ENCODE peak calls at places on chromosomes 4 and X, in six cellular contexts. One of them, this sample, is unnamed.

GRCh38 chr4:1193206-1194027 is 21.0 kb upstream of the SPON2 start:
- DNase-seq in choroid plexus epithelial cell: no peak
- DNase-seq in AG04449: no peak
- DNase-seq in lung: no peak
- DNase-seq in cardiac muscle cell: no peak
- DNase-seq in stimulated activated CD4-positive, alpha-beta T cell treated with anti-CD3 and anti-CD28 coated beads, Interleukin-12 subunit alpha, Interleukin-12 subunit beta, amount 100 ng/mL, for 24 hours: no peak
- DNase-seq in this sample: peak

GRCh38 chr4:5759236-5760075 is 48.5 kb downstream of the EVC start:
- DNase-seq in choroid plexus epithelial cell: no peak
- DNase-seq in AG04449: no peak
- DNase-seq in lung: no peak
- DNase-seq in cardiac muscle cell: no peak
- DNase-seq in stimulated activated CD4-positive, alpha-beta T cell treated with anti-CD3 and anti-CD28 coated beads, Interleukin-12 subunit alpha, Interleukin-12 subunit beta, amount 100 ng/mL, for 24 hours: no peak
- DNase-seq in this sample: no peak

GRCh38 chr4:131137196-131137595 is 2011.9 kb upstream of the PCDH10 start:
- DNase-seq in choroid plexus epithelial cell: no peak
- DNase-seq in AG04449: no peak
- DNase-seq in lung: no peak
- DNase-seq in cardiac muscle cell: no peak
- DNase-seq in stimulated activated CD4-positive, alpha-beta T cell treated with anti-CD3 and anti-CD28 coated beads, Interleukin-12 subunit alpha, Interleukin-12 subunit beta, amount 100 ng/mL, for 24 hours: no peak
- DNase-seq in this sample: no peak

GRCh38 chr4:68021185-68021584 is 57.9 kb upstream of the TMPRSS11A start:
- DNase-seq in choroid plexus epithelial cell: no peak
- DNase-seq in AG04449: no peak
- DNase-seq in lung: no peak
- DNase-seq in cardiac muscle cell: no peak
- DNase-seq in stimulated activated CD4-positive, alpha-beta T cell treated with anti-CD3 and anti-CD28 coated beads, Interleukin-12 subunit alpha, Interleukin-12 subunit beta, amount 100 ng/mL, for 24 hours: no peak
- DNase-seq in this sample: no peak

GRCh38 chrX:136931661-136932060 is 51.1 kb upstream of the RBMX start:
- DNase-seq in choroid plexus epithelial cell: no peak
- DNase-seq in AG04449: no peak
- DNase-seq in lung: no peak
- DNase-seq in cardiac muscle cell: no peak
- DNase-seq in stimulated activated CD4-positive, alpha-beta T cell treated with anti-CD3 and anti-CD28 coated beads, Interleukin-12 subunit alpha, Interleukin-12 subunit beta, amount 100 ng/mL, for 24 hours: no peak
- DNase-seq in this sample: no peak

GRCh38 chr4:153488719-153489384 is 22.7 kb downstream of the TMEM131L start:
- DNase-seq in choroid plexus epithelial cell: no peak
- DNase-seq in AG04449: no peak
- DNase-seq in lung: peak
- DNase-seq in cardiac muscle cell: no peak
- DNase-seq in stimulated activated CD4-positive, alpha-beta T cell treated with anti-CD3 and anti-CD28 coated beads, Interleukin-12 subunit alpha, Interleukin-12 subunit beta, amount 100 ng/mL, for 24 hours: no peak
- DNase-seq in this sample: peak

GRCh38 chrX:154735695-154736393 is 15.0 kb downstream of the GAB3 start:
- DNase-seq in choroid plexus epithelial cell: peak
- DNase-seq in AG04449: no peak
- DNase-seq in lung: peak
- DNase-seq in cardiac muscle cell: no peak
- DNase-seq in stimulated activated CD4-positive, alpha-beta T cell treated with anti-CD3 and anti-CD28 coated beads, Interleukin-12 subunit alpha, Interleukin-12 subunit beta, amount 100 ng/mL, for 24 hours: no peak
- DNase-seq in this sample: no peak

GRCh38 chr4:5050520-5050955 is 742 bp upstream of the STK32B start:
- DNase-seq in choroid plexus epithelial cell: peak
- DNase-seq in AG04449: no peak
- DNase-seq in lung: peak
- DNase-seq in cardiac muscle cell: peak
- DNase-seq in stimulated activated CD4-positive, alpha-beta T cell treated with anti-CD3 and anti-CD28 coated beads, Interleukin-12 subunit alpha, Interleukin-12 subunit beta, amount 100 ng/mL, for 24 hours: no peak
- DNase-seq in this sample: peak

GRCh38 chrX:29911673-29912072 is 303.7 kb upstream of the MAGEB2 start:
- DNase-seq in choroid plexus epithelial cell: no peak
- DNase-seq in AG04449: no peak
- DNase-seq in lung: no peak
- DNase-seq in cardiac muscle cell: no peak
- DNase-seq in stimulated activated CD4-positive, alpha-beta T cell treated with anti-CD3 and anti-CD28 coated beads, Interleukin-12 subunit alpha, Interleukin-12 subunit beta, amount 100 ng/mL, for 24 hours: no peak
- DNase-seq in this sample: no peak

GRCh38 chrX:103215768-103216085 is 819 bp downstream of the BEX4 start:
- DNase-seq in choroid plexus epithelial cell: no peak
- DNase-seq in AG04449: no peak
- DNase-seq in lung: no peak
- DNase-seq in cardiac muscle cell: no peak
- DNase-seq in stimulated activated CD4-positive, alpha-beta T cell treated with anti-CD3 and anti-CD28 coated beads, Interleukin-12 subunit alpha, Interleukin-12 subunit beta, amount 100 ng/mL, for 24 hours: no peak
- DNase-seq in this sample: no peak

GRCh38 chr4:114597410-114598115 is 1.0 kb upstream of the UGT8 start:
- DNase-seq in choroid plexus epithelial cell: no peak
- DNase-seq in AG04449: no peak
- DNase-seq in lung: no peak
- DNase-seq in cardiac muscle cell: no peak
- DNase-seq in stimulated activated CD4-positive, alpha-beta T cell treated with anti-CD3 and anti-CD28 coated beads, Interleukin-12 subunit alpha, Interleukin-12 subunit beta, amount 100 ng/mL, for 24 hours: no peak
- DNase-seq in this sample: no peak

GRCh38 chr4:14529653-14530052 is 472.6 kb upstream of the CPEB2 start:
- DNase-seq in choroid plexus epithelial cell: peak
- DNase-seq in AG04449: no peak
- DNase-seq in lung: no peak
- DNase-seq in cardiac muscle cell: peak
- DNase-seq in stimulated activated CD4-positive, alpha-beta T cell treated with anti-CD3 and anti-CD28 coated beads, Interleukin-12 subunit alpha, Interleukin-12 subunit beta, amount 100 ng/mL, for 24 hours: no peak
- DNase-seq in this sample: peak

GRCh38 chr4:31175242-31175910 is 455.2 kb downstream of the PCDH7 start:
- DNase-seq in choroid plexus epithelial cell: no peak
- DNase-seq in AG04449: no peak
- DNase-seq in lung: no peak
- DNase-seq in cardiac muscle cell: no peak
- DNase-seq in stimulated activated CD4-positive, alpha-beta T cell treated with anti-CD3 and anti-CD28 coated beads, Interleukin-12 subunit alpha, Interleukin-12 subunit beta, amount 100 ng/mL, for 24 hours: no peak
- DNase-seq in this sample: no peak

GRCh38 chr4:79241846-79242245 is 84.0 kb downstream of the NAA11 start:
- DNase-seq in choroid plexus epithelial cell: peak
- DNase-seq in AG04449: peak
- DNase-seq in lung: no peak
- DNase-seq in cardiac muscle cell: peak
- DNase-seq in stimulated activated CD4-positive, alpha-beta T cell treated with anti-CD3 and anti-CD28 coated beads, Interleukin-12 subunit alpha, Interleukin-12 subunit beta, amount 100 ng/mL, for 24 hours: no peak
- DNase-seq in this sample: no peak

GRCh38 chr4:113327513-113327912 is 278.1 kb downstream of the ANK2 start:
- DNase-seq in choroid plexus epithelial cell: peak
- DNase-seq in AG04449: no peak
- DNase-seq in lung: no peak
- DNase-seq in cardiac muscle cell: no peak
- DNase-seq in stimulated activated CD4-positive, alpha-beta T cell treated with anti-CD3 and anti-CD28 coated beads, Interleukin-12 subunit alpha, Interleukin-12 subunit beta, amount 100 ng/mL, for 24 hours: no peak
- DNase-seq in this sample: no peak

GRCh38 chrX:17842769-17843525 is 18.2 kb downstream of the RAI2 start:
- DNase-seq in choroid plexus epithelial cell: no peak
- DNase-seq in AG04449: no peak
- DNase-seq in lung: no peak
- DNase-seq in cardiac muscle cell: no peak
- DNase-seq in stimulated activated CD4-positive, alpha-beta T cell treated with anti-CD3 and anti-CD28 coated beads, Interleukin-12 subunit alpha, Interleukin-12 subunit beta, amount 100 ng/mL, for 24 hours: no peak
- DNase-seq in this sample: no peak

GRCh38 chr4:89142691-89143669 is 31.6 kb downstream of the TIGD2 start:
- DNase-seq in choroid plexus epithelial cell: no peak
- DNase-seq in AG04449: no peak
- DNase-seq in lung: no peak
- DNase-seq in cardiac muscle cell: no peak
- DNase-seq in stimulated activated CD4-positive, alpha-beta T cell treated with anti-CD3 and anti-CD28 coated beads, Interleukin-12 subunit alpha, Interleukin-12 subunit beta, amount 100 ng/mL, for 24 hours: no peak
- DNase-seq in this sample: no peak

GRCh38 chr4:56342746-56343145 is 44.5 kb downstream of the AASDH start:
- DNase-seq in choroid plexus epithelial cell: no peak
- DNase-seq in AG04449: no peak
- DNase-seq in lung: no peak
- DNase-seq in cardiac muscle cell: no peak
- DNase-seq in stimulated activated CD4-positive, alpha-beta T cell treated with anti-CD3 and anti-CD28 coated beads, Interleukin-12 subunit alpha, Interleukin-12 subunit beta, amount 100 ng/mL, for 24 hours: no peak
- DNase-seq in this sample: no peak

GRCh38 chrX:94302446-94302845 is 628.4 kb downstream of the FAM133A start:
- DNase-seq in choroid plexus epithelial cell: no peak
- DNase-seq in AG04449: no peak
- DNase-seq in lung: no peak
- DNase-seq in cardiac muscle cell: no peak
- DNase-seq in stimulated activated CD4-positive, alpha-beta T cell treated with anti-CD3 and anti-CD28 coated beads, Interleukin-12 subunit alpha, Interleukin-12 subunit beta, amount 100 ng/mL, for 24 hours: no peak
- DNase-seq in this sample: no peak

GRCh38 chr4:10079256-10079655 is 37.3 kb downstream of the WDR1 start:
- DNase-seq in choroid plexus epithelial cell: no peak
- DNase-seq in AG04449: no peak
- DNase-seq in lung: no peak
- DNase-seq in cardiac muscle cell: no peak
- DNase-seq in stimulated activated CD4-positive, alpha-beta T cell treated with anti-CD3 and anti-CD28 coated beads, Interleukin-12 subunit alpha, Interleukin-12 subunit beta, amount 100 ng/mL, for 24 hours: no peak
- DNase-seq in this sample: no peak

GRCh38 chrX:43559643-43560042 is 96.5 kb upstream of the MAOA start:
- DNase-seq in choroid plexus epithelial cell: peak
- DNase-seq in AG04449: no peak
- DNase-seq in lung: peak
- DNase-seq in cardiac muscle cell: peak
- DNase-seq in stimulated activated CD4-positive, alpha-beta T cell treated with anti-CD3 and anti-CD28 coated beads, Interleukin-12 subunit alpha, Interleukin-12 subunit beta, amount 100 ng/mL, for 24 hours: no peak
- DNase-seq in this sample: peak

GRCh38 chr4:2940267-2941137 is 22.7 kb downstream of the NOP14 start:
- DNase-seq in choroid plexus epithelial cell: no peak
- DNase-seq in AG04449: no peak
- DNase-seq in lung: no peak
- DNase-seq in cardiac muscle cell: no peak
- DNase-seq in stimulated activated CD4-positive, alpha-beta T cell treated with anti-CD3 and anti-CD28 coated beads, Interleukin-12 subunit alpha, Interleukin-12 subunit beta, amount 100 ng/mL, for 24 hours: no peak
- DNase-seq in this sample: no peak

GRCh38 chr4:120658772-120659171 is 263.8 kb downstream of the PRDM5 start:
- DNase-seq in choroid plexus epithelial cell: no peak
- DNase-seq in AG04449: no peak
- DNase-seq in lung: no peak
- DNase-seq in cardiac muscle cell: no peak
- DNase-seq in stimulated activated CD4-positive, alpha-beta T cell treated with anti-CD3 and anti-CD28 coated beads, Interleukin-12 subunit alpha, Interleukin-12 subunit beta, amount 100 ng/mL, for 24 hours: no peak
- DNase-seq in this sample: no peak

GRCh38 chr4:114108869-114109268 is 129.4 kb upstream of the ARSJ start:
- DNase-seq in choroid plexus epithelial cell: peak
- DNase-seq in AG04449: no peak
- DNase-seq in lung: no peak
- DNase-seq in cardiac muscle cell: no peak
- DNase-seq in stimulated activated CD4-positive, alpha-beta T cell treated with anti-CD3 and anti-CD28 coated beads, Interleukin-12 subunit alpha, Interleukin-12 subunit beta, amount 100 ng/mL, for 24 hours: no peak
- DNase-seq in this sample: no peak

GRCh38 chr4:84966382-84967291 is at the start of gene WDFY3:
- DNase-seq in choroid plexus epithelial cell: peak
- DNase-seq in AG04449: no peak
- DNase-seq in lung: peak
- DNase-seq in cardiac muscle cell: peak
- DNase-seq in stimulated activated CD4-positive, alpha-beta T cell treated with anti-CD3 and anti-CD28 coated beads, Interleukin-12 subunit alpha, Interleukin-12 subunit beta, amount 100 ng/mL, for 24 hours: no peak
- DNase-seq in this sample: peak

GRCh38 chr4:123444298-123444731 is 47.7 kb downstream of the SPRY1 start:
- DNase-seq in choroid plexus epithelial cell: peak
- DNase-seq in AG04449: no peak
- DNase-seq in lung: peak
- DNase-seq in cardiac muscle cell: peak
- DNase-seq in stimulated activated CD4-positive, alpha-beta T cell treated with anti-CD3 and anti-CD28 coated beads, Interleukin-12 subunit alpha, Interleukin-12 subunit beta, amount 100 ng/mL, for 24 hours: no peak
- DNase-seq in this sample: peak

GRCh38 chr4:102551946-102552575 is 50.9 kb downstream of the NFKB1 start:
- DNase-seq in choroid plexus epithelial cell: no peak
- DNase-seq in AG04449: no peak
- DNase-seq in lung: no peak
- DNase-seq in cardiac muscle cell: no peak
- DNase-seq in stimulated activated CD4-positive, alpha-beta T cell treated with anti-CD3 and anti-CD28 coated beads, Interleukin-12 subunit alpha, Interleukin-12 subunit beta, amount 100 ng/mL, for 24 hours: no peak
- DNase-seq in this sample: no peak

GRCh38 chr4:77773101-77773500 is 46.1 kb downstream of the CNOT6L start:
- DNase-seq in choroid plexus epithelial cell: peak
- DNase-seq in AG04449: no peak
- DNase-seq in lung: no peak
- DNase-seq in cardiac muscle cell: no peak
- DNase-seq in stimulated activated CD4-positive, alpha-beta T cell treated with anti-CD3 and anti-CD28 coated beads, Interleukin-12 subunit alpha, Interleukin-12 subunit beta, amount 100 ng/mL, for 24 hours: no peak
- DNase-seq in this sample: no peak

GRCh38 chr4:76738081-76738931 is 159.6 kb downstream of the SOWAHB start:
- DNase-seq in choroid plexus epithelial cell: peak
- DNase-seq in AG04449: peak
- DNase-seq in lung: no peak
- DNase-seq in cardiac muscle cell: no peak
- DNase-seq in stimulated activated CD4-positive, alpha-beta T cell treated with anti-CD3 and anti-CD28 coated beads, Interleukin-12 subunit alpha, Interleukin-12 subunit beta, amount 100 ng/mL, for 24 hours: no peak
- DNase-seq in this sample: no peak

GRCh38 chr4:74613266-74613665 is 168.3 kb downstream of the AREG start:
- DNase-seq in choroid plexus epithelial cell: no peak
- DNase-seq in AG04449: no peak
- DNase-seq in lung: no peak
- DNase-seq in cardiac muscle cell: no peak
- DNase-seq in stimulated activated CD4-positive, alpha-beta T cell treated with anti-CD3 and anti-CD28 coated beads, Interleukin-12 subunit alpha, Interleukin-12 subunit beta, amount 100 ng/mL, for 24 hours: no peak
- DNase-seq in this sample: no peak

GRCh38 chr4:154399259-154399974 is 92.2 kb downstream of the DCHS2 start:
- DNase-seq in choroid plexus epithelial cell: peak
- DNase-seq in AG04449: no peak
- DNase-seq in lung: no peak
- DNase-seq in cardiac muscle cell: peak
- DNase-seq in stimulated activated CD4-positive, alpha-beta T cell treated with anti-CD3 and anti-CD28 coated beads, Interleukin-12 subunit alpha, Interleukin-12 subunit beta, amount 100 ng/mL, for 24 hours: no peak
- DNase-seq in this sample: no peak

GRCh38 chr4:159946983-159947645 is 844.2 kb downstream of the RAPGEF2 start:
- DNase-seq in choroid plexus epithelial cell: peak
- DNase-seq in AG04449: peak
- DNase-seq in lung: no peak
- DNase-seq in cardiac muscle cell: peak
- DNase-seq in stimulated activated CD4-positive, alpha-beta T cell treated with anti-CD3 and anti-CD28 coated beads, Interleukin-12 subunit alpha, Interleukin-12 subunit beta, amount 100 ng/mL, for 24 hours: no peak
- DNase-seq in this sample: no peak